ENCODE peak calls at places on chromosome 6, in seven cellular contexts. G, X, O, V, H, E and A are unnamed samples.

GRCh38 chr6:161076211-161076677 is 84.7 kb downstream of the MAP3K4 start:
- DNase-seq in G (no peak), X (no peak), O (no peak), V (no peak), H (no peak), E (no peak), A (no peak)

GRCh38 chr6:2938632-2939083 is 32.7 kb downstream of the SERPINB6 start:
- DNase-seq in G (no peak), X (no peak), O (no peak), V (no peak), H (peak), E (peak), A (peak)

GRCh38 chr6:108739496-108740330 is 108.5 kb upstream of the ARMC2 start:
- DNase-seq in G (no peak), X (no peak), O (no peak), V (peak), H (peak), E (peak), A (no peak)

GRCh38 chr6:158761746-158762145 is 57.4 kb downstream of the EZR start:
- DNase-seq in G (no peak), X (no peak), O (no peak), V (no peak), H (peak), E (no peak), A (no peak)

GRCh38 chr6:126027601-126028000 is 41.3 kb downstream of the TRMT11 start:
- DNase-seq in G (no peak), X (no peak), O (no peak), V (peak), H (no peak), E (no peak), A (no peak)

GRCh38 chr6:29834564-29835436 is 7.2 kb downstream of the HLA-G start:
- DNase-seq in G (no peak), X (no peak), O (no peak), V (peak), H (peak), E (peak), A (no peak)

GRCh38 chr6:69622924-69623323 is 173.9 kb downstream of the LMBRD1 start:
- DNase-seq in G (no peak), X (no peak), O (no peak), V (no peak), H (peak), E (no peak), A (no peak)

GRCh38 chr6:75176076-75176582 is 29.7 kb downstream of the COL12A1 start:
- DNase-seq in G (no peak), X (no peak), O (no peak), V (no peak), H (no peak), E (no peak), A (no peak)

GRCh38 chr6:43705996-43706395 is 18.4 kb upstream of the MRPS18A start:
- DNase-seq in G (no peak), X (no peak), O (no peak), V (no peak), H (no peak), E (no peak), A (no peak)

GRCh38 chr6:117906905-117907599 is at the start of gene SLC35F1:
- DNase-seq in G (no peak), X (no peak), O (peak), V (peak), H (peak), E (no peak), A (peak)

GRCh38 chr6:157531986-157532365 is 151.0 kb downstream of the ZDHHC14 start:
- DNase-seq in G (no peak), X (peak), O (no peak), V (no peak), H (no peak), E (peak), A (no peak)
- TF ChIP-seq CTCF in G (no peak), X (no peak), O (no peak), V (no peak), H (no peak), E (no peak), A (no peak)

GRCh38 chr6:132780770-132781371 is 17.6 kb downstream of the SLC18B1 start:
- DNase-seq in G (peak), X (no peak), O (no peak), V (peak), H (peak), E (no peak), A (no peak)
- TF ChIP-seq CTCF in G (peak), X (peak), O (peak), V (peak), H (peak), E (no peak), A (peak)

GRCh38 chr6:39379026-39379425 is 56.5 kb upstream of the KCNK16 start:
- DNase-seq in G (no peak), X (no peak), O (no peak), V (no peak), H (no peak), E (no peak), A (no peak)

GRCh38 chr6:39375405-39375804 is 52.9 kb upstream of the KCNK16 start:
- DNase-seq in G (no peak), X (no peak), O (no peak), V (no peak), H (no peak), E (no peak), A (no peak)

GRCh38 chr6:39380837-39381534 is 58.5 kb upstream of the KCNK16 start:
- DNase-seq in G (no peak), X (no peak), O (no peak), V (no peak), H (no peak), E (no peak), A (no peak)

GRCh38 chr6:39378175-39378889 is 55.8 kb upstream of the KCNK16 start:
- DNase-seq in G (no peak), X (no peak), O (no peak), V (no peak), H (peak), E (no peak), A (no peak)

GRCh38 chr6:39377530-39377929 is 55.0 kb upstream of the KCNK16 start:
- DNase-seq in G (peak), X (peak), O (peak), V (peak), H (peak), E (no peak), A (peak)
- TF ChIP-seq CTCF in G (peak), X (peak), O (peak), V (peak), H (peak), E (no peak), A (peak)

GRCh38 chr6:135759831-135760230 is 91.7 kb upstream of the PDE7B start:
- DNase-seq in G (no peak), X (no peak), O (no peak), V (peak), H (no peak), E (no peak), A (no peak)
- TF ChIP-seq CTCF in G (no peak), X (peak), O (no peak), V (peak), H (peak), E (no peak), A (peak)

GRCh38 chr6:33312361-33313104 is 1.3 kb downstream of the TAPBP start:
- DNase-seq in G (no peak), X (peak), O (peak), V (peak), H (peak), E (peak), A (no peak)

GRCh38 chr6:33314515-33314942 is 651 bp upstream of the TAPBP start:
- DNase-seq in G (no peak), X (peak), O (peak), V (peak), H (peak), E (peak), A (no peak)

GRCh38 chr6:33313709-33314514 is at the start of gene TAPBP:
- DNase-seq in G (no peak), X (peak), O (peak), V (peak), H (peak), E (peak), A (no peak)

GRCh38 chr6:33314943-33315752 is 1.3 kb upstream of the TAPBP start:
- DNase-seq in G (no peak), X (no peak), O (peak), V (peak), H (peak), E (peak), A (no peak)

GRCh38 chr6:33313105-33313708 is 671 bp downstream of the TAPBP start:
- DNase-seq in G (no peak), X (no peak), O (peak), V (peak), H (peak), E (peak), A (no peak)
- TF ChIP-seq CTCF in G (no peak), X (no peak), O (no peak), V (no peak), H (no peak), E (no peak), A (no peak)

GRCh38 chr6:86859513-86859912 is 77.8 kb upstream of the HTR1E start:
- DNase-seq in G (no peak), X (no peak), O (no peak), V (no peak), H (no peak), E (no peak), A (no peak)
- TF ChIP-seq CTCF in G (no peak), X (no peak), O (no peak), V (no peak), H (peak), E (no peak), A (no peak)

DNA sequence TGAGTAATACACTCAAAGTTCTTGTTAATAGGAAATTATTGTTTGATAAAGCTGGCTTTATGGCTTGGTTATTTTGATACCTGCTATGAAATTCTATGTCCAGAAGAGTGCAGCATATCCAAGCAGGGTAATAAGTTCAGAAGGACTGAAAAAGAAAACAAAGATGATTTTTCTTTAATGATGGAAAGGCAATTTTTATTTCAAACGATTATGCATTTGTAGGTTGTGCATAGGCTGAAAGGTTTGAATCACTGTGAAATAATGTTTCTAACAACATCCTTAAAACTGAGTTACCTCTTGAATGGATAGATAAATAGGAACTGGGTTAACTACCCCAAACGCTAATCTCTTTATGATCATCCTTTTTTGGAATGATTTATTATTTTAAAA is 1.4 kb upstream of the MAN1A1 start:
- DNase-seq in G (peak), X (no peak), O (no peak), V (peak), H (no peak), E (no peak), A (no peak)
- TF ChIP-seq CTCF in G (peak), X (peak), O (peak), V (peak), H (peak), E (no peak), A (peak)

GRCh38 chr6:5260661-5261544 is at the start of the genes FARS2 and LYRM4:
- DNase-seq in G (peak), X (peak), O (peak), V (peak), H (peak), E (peak), A (peak)
- TF ChIP-seq CTCF in G (no peak), X (no peak), O (peak), V (peak), H (peak), E (no peak), A (peak)